ENCODE peak calls at places on chromosomes 4 and X, in nine cellular contexts. Y is NCI-H1930; N is AML-193; D is astrocyte of the spinal cord; E is GM12865; L is mesenchymal stem cell; G is activated naive CD4-positive, alpha-beta T cell; V is HT-29; U is AG08396. P is an unnamed sample.

GRCh38 chrX:131068945-131069719 is 11.0 kb downstream of the ARHGAP36 start:
- DNase-seq in D (no peak), V (no peak), E (peak), U (peak), G (no peak), N (no peak), L (peak), Y (peak), P (no peak)

GRCh38 chr4:182074842-182075241 is 168.4 kb upstream of the TENM3 start:
- DNase-seq in N (no peak), D (no peak), L (no peak), E (no peak), G (no peak), V (no peak), Y (no peak), U (no peak), P (no peak)

GRCh38 chr4:65416875-65417274 is 253.4 kb downstream of the EPHA5 start:
- DNase-seq in G (no peak), N (no peak), E (no peak), D (peak), V (peak), L (no peak), U (peak), Y (no peak), P (no peak)

GRCh38 chr4:54281060-54281781 is 52.1 kb downstream of the PDGFRA start:
- DNase-seq in G (no peak), Y (no peak), D (peak), E (no peak), N (no peak), U (peak), V (no peak), L (peak), P (no peak)

GRCh38 chrX:130051176-130051845 is 59.0 kb downstream of the ELF4 start:
- DNase-seq in G (no peak), V (no peak), E (no peak), U (no peak), D (no peak), Y (no peak), N (no peak), L (no peak), P (no peak)

GRCh38 chr4:138235419-138235952 is 6.7 kb downstream of the SLC7A11 start:
- DNase-seq in Y (no peak), U (peak), E (no peak), L (peak), N (peak), D (peak), V (peak), G (no peak), P (no peak)

GRCh38 chr4:76036855-76037254 is 985 bp upstream of the CXCL11 start:
- DNase-seq in E (no peak), L (no peak), Y (no peak), N (no peak), V (no peak), G (no peak), U (no peak), D (no peak), P (no peak)

GRCh38 chrX:18542897-18543296 is 117.5 kb downstream of the CDKL5 start:
- DNase-seq in E (no peak), L (no peak), D (no peak), Y (no peak), G (no peak), U (no peak), N (no peak), V (no peak), P (no peak)

GRCh38 chr4:169070895-169071218 is 60.8 kb upstream of the CBR4 start:
- DNase-seq in U (no peak), D (no peak), L (no peak), V (peak), N (no peak), G (no peak), E (no peak), Y (no peak), P (no peak)

GRCh38 chr4:1872918-1873269 is 1.7 kb downstream of the NSD2 start:
- DNase-seq in G (no peak), V (peak), L (peak), N (no peak), E (peak), D (peak), Y (no peak), U (peak), P (no peak)

GRCh38 chr4:177789610-177790009 is 347.4 kb upstream of the AGA start:
- DNase-seq in D (no peak), Y (no peak), G (no peak), V (no peak), N (no peak), U (no peak), E (no peak), L (no peak), P (no peak)

GRCh38 chr4:110088670-110089069 is 109.7 kb downstream of the ELOVL6 start:
- DNase-seq in Y (no peak), U (no peak), V (no peak), L (peak), E (peak), N (no peak), D (peak), G (no peak), P (no peak)

P was measured in caudate nucleus.